ENCODE peak calls at places on chromosomes 1 and 21, in five cellular contexts. A, D, Z, X and K are unnamed samples.

GRCh38 chr1:207698822-207699483 is 52.9 kb upstream of the CD46 start:
- DNase-seq in A (peak; percentile 53), D (peak; percentile 60), Z (no peak), X (peak; percentile 5), K (peak; percentile 55)

GRCh38 chr1:219563568-219563967 is 49.3 kb downstream of the ZC3H11B start:
- DNase-seq in A (no peak), D (no peak), Z (no peak), X (no peak), K (no peak)

GRCh38 chr1:204506091-204506968 is 9.9 kb upstream of the MDM4 start:
- DNase-seq in A (peak; percentile 81), D (peak; percentile 84), Z (peak; percentile 87), X (no peak), K (peak; percentile 93)

GRCh38 chr1:168079761-168080160 is 57.0 kb downstream of the GPR161 start:
- DNase-seq in A (no peak), D (peak; percentile 59), Z (no peak), X (no peak), K (peak; percentile 66)

GRCh38 chr1:187621961-187622360 is 793.2 kb downstream of the PLA2G4A start:
- DNase-seq in A (no peak), D (peak; percentile 20), Z (no peak), X (no peak), K (no peak)

GRCh38 chr21:15079276-15079675 is 14.5 kb upstream of the NRIP1 start:
- DNase-seq in A (no peak), D (no peak), Z (no peak), X (no peak), K (no peak)

GRCh38 chr1:236421022-236421421 is 26.9 kb downstream of the EDARADD start:
- DNase-seq in A (no peak), D (peak; percentile 89), Z (no peak), X (peak; percentile 34), K (peak; percentile 56)

GRCh38 chr21:42165901-42166300 is 53.0 kb upstream of the ABCG1 start:
- DNase-seq in A (no peak), D (no peak), Z (no peak), X (no peak), K (no peak)

GRCh38 chr1:8217011-8217711 is 100.8 kb upstream of the SLC45A1 start:
- DNase-seq in A (peak; percentile 33), D (no peak), Z (peak; percentile 75), X (no peak), K (peak; percentile 27)

GRCh38 chr1:108512239-108513071 is 47.4 kb upstream of the EEIG2 start:
- DNase-seq in A (no peak), D (peak; percentile 31), Z (no peak), X (no peak), K (peak; percentile 55)

GRCh38 chr1:21839337-21840037 is 27.4 kb downstream of the LDLRAD2 start:
- DNase-seq in A (no peak), D (no peak), Z (no peak), X (no peak), K (no peak)

GRCh38 chr1:226400519-226401406 is 7.1 kb downstream of the PARP1 start:
- DNase-seq in A (no peak), D (no peak), Z (no peak), X (no peak), K (no peak)

GRCh38 chr21:29209696-29210095 is 79.3 kb downstream of the MAP3K7CL start:
- DNase-seq in A (no peak), D (no peak), Z (no peak), X (no peak), K (peak; percentile 69)

GRCh38 chr1:178109348-178110143 is 15.6 kb downstream of the RASAL2 start:
- DNase-seq in A (no peak), D (peak; percentile 74), Z (no peak), X (no peak), K (peak; percentile 52)

GRCh38 chr21:46603228-46603627 is 1.7 kb downstream of the S100B start:
- DNase-seq in A (no peak), D (no peak), Z (no peak), X (no peak), K (no peak)

GRCh38 chr1:53726009-53726600 is 12.9 kb downstream of the GLIS1 start:
- DNase-seq in A (no peak), D (no peak), Z (no peak), X (no peak), K (no peak)

GRCh38 chr1:62180649-62181048 is 14.0 kb upstream of the L1TD1 start:
- DNase-seq in A (no peak), D (peak; percentile 54), Z (no peak), X (no peak), K (no peak)

GRCh38 chr1:93839307-93839706 is 39.7 kb downstream of the DNTTIP2 start:
- DNase-seq in A (no peak), D (peak; percentile 87), Z (no peak), X (no peak), K (peak; percentile 96)

GRCh38 chr1:99170516-99170915 is 93.8 kb upstream of the PLPPR4 start:
- DNase-seq in A (no peak), D (peak; percentile 81), Z (no peak), X (peak; percentile 19), K (peak; percentile 42)

GRCh38 chr1:153728305-153729066 is 636 bp downstream of the INTS3 start:
- DNase-seq in A (peak; percentile 26), D (peak; percentile 12), Z (peak; percentile 86), X (no peak), K (peak; percentile 68)

GRCh38 chr21:36976882-36977651 is 10.6 kb upstream of the HLCS start:
- DNase-seq in A (peak; percentile 34), D (peak; percentile 66), Z (no peak), X (no peak), K (peak; percentile 82)

GRCh38 chr1:185419718-185420117 is 102.7 kb upstream of the IVNS1ABP start:
- DNase-seq in A (no peak), D (no peak), Z (no peak), X (peak; percentile 29), K (no peak)

GRCh38 chr1:43229831-43230780 is 39.7 kb upstream of the TMEM125 start:
- DNase-seq in A (no peak), D (no peak), Z (no peak), X (no peak), K (no peak)

GRCh38 chr1:18637962-18638817 is 7.5 kb downstream of the PAX7 start:
- DNase-seq in A (no peak), D (no peak), Z (no peak), X (no peak), K (no peak)

GRCh38 chr1:193325042-193325441 is 138.6 kb upstream of the B3GALT2 start:
- DNase-seq in A (no peak), D (no peak), Z (no peak), X (no peak), K (no peak)

GRCh38 chr1:7808253-7808844 is 24.3 kb downstream of the PER3 start:
- DNase-seq in A (no peak), D (peak; percentile 60), Z (no peak), X (peak; percentile 5), K (peak; percentile 63)

GRCh38 chr1:26127235-26128163 is 15.9 kb downstream of the PDIK1L start:
- DNase-seq in A (no peak), D (peak; percentile 70), Z (no peak), X (no peak), K (no peak)

GRCh38 chr21:28991861-28992525 is 684 bp downstream of the LTN1 start:
- DNase-seq in A (no peak), D (no peak), Z (no peak), X (no peak), K (no peak)

GRCh38 chr21:28393279-28393678 is 599.4 kb downstream of the LTN1 start:
- DNase-seq in A (no peak), D (peak; percentile 97), Z (no peak), X (peak; percentile 79), K (no peak)

GRCh38 chr1:182149411-182149965 is 88.0 kb upstream of the ZNF648 start:
- DNase-seq in A (no peak), D (peak; percentile 95), Z (peak; percentile 79), X (peak; percentile 67), K (peak; percentile 98)

DNA sequence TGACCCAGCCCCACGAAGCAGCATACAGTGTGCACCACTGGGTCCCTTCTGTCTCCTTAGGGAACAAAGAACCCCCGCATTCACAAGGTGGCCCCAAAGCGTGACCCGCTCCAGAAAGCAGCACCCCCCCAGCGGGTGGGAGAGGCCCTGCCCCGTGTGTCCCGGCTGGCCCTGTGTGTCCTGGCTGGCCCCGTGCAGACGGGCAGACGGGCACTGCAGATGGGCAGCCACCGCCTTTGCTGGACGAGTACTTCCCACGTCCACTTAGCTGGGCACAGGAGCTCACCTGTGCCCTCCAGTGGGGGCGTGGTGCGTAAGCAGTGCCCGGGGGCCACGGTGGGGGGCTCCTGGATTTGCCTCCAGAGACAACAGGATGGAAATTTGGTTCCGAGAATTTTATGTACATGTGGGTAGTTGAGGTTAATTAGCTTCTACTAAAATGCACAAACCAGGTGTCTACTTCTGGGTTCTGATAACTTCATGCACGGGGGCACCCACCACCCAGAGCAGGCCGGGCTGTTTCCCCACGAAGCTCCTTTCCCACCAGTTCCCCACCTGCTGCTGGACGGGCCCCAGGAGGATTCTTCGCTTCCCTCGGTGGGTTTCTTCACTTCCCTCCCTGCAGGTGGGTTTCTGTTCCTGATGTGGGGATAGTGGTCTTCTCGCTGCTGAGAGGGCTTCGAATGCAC is 33.2 kb upstream of the SLC19A1 start:
- DNase-seq in A (no peak), D (no peak), Z (peak; percentile 54), X (no peak), K (no peak)
- TF ChIP-seq CTCF in A (no peak), D (no peak), Z (no peak), X (no peak), K (no peak)

GRCh38 chr1:36612121-36612520 is 129.4 kb upstream of the CSF3R start:
- DNase-seq in A (no peak), D (no peak), Z (no peak), X (no peak), K (no peak)

GRCh38 chr1:36609241-36610027 is 126.7 kb upstream of the CSF3R start:
- DNase-seq in A (peak; percentile 62), D (peak; percentile 37), Z (no peak), X (no peak), K (peak; percentile 52)

GRCh38 chr1:36614571-36614970 is 131.9 kb upstream of the CSF3R start:
- DNase-seq in A (no peak), D (no peak), Z (no peak), X (no peak), K (no peak)

GRCh38 chr1:36613721-36614120 is 131.0 kb upstream of the CSF3R start:
- DNase-seq in A (no peak), D (no peak), Z (no peak), X (no peak), K (no peak)

GRCh38 chr1:36612881-36613280 is 130.2 kb upstream of the CSF3R start:
- DNase-seq in A (no peak), D (no peak), Z (no peak), X (no peak), K (no peak)
- TF ChIP-seq CTCF in A (peak; percentile 25), D (no peak), Z (no peak), X (no peak), K (no peak)

DNA sequence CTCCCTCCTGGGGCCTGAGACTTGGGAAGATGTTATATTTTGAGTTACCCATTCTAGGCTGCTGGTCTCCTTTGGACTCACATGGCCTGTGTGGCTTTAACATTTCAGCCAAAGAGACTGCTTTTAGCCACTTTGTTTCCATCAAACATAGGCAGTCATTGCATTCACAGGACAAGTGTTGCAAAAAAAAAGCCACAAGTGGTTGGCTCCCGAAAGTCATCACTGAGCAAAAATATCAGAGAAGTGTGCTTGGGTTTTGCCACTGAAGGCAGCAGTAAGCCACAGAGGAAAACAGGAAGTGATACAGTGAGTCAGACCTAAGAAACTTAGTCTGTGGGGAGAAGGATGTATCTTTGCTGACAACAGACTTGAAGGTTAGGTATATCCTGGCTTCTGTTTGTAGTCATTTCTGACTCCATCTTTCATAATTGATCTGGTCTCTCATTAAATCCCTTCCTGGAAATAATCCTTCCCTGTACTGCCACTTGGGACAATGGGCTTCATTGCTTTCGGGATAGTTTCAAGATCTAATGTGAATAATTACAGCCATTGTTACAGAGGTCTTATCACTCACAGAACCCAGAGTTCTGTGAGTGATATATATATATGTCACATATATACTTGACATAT is 80.9 kb downstream of the COLGALT2 start:
- DNase-seq in A (no peak), D (peak; percentile 81), Z (no peak), X (peak; percentile 59), K (peak; percentile 88)
- TF ChIP-seq CTCF in A (no peak), D (peak; percentile 24), Z (no peak), X (peak; percentile 26), K (peak; percentile 48)

GRCh38 chr1:106975944-106976343 is 80.5 kb upstream of the PRMT6 start:
- DNase-seq in A (no peak), D (no peak), Z (no peak), X (no peak), K (peak; percentile 13)
- TF ChIP-seq CTCF in A (peak; percentile 30), D (no peak), Z (no peak), X (no peak), K (peak; percentile 18)